ENCODE peak calls at places on chromosomes 13 and 19, in ten cellular contexts. One of them, this sample, is unnamed.

GRCh38 chr19:4851551-4852290 is 15.7 kb downstream of the PLIN3 start:
- DNase-seq in neural progenitor cell: peak; percentile 71
- DNase-seq in CD8-positive, alpha-beta memory T cell: peak; percentile 67
- DNase-seq in transverse colon: peak; percentile 70
- DNase-seq in brain microvascular endothelial cell: peak; percentile 32
- DNase-seq in stomach: peak; percentile 72
- DNase-seq in mesenchymal stem cell: peak; percentile 59
- DNase-seq in left ventricle myocardium inferior: peak; percentile 74
- DNase-seq in A549: peak; percentile 52
- DNase-seq in H9: peak; percentile 89
- DNase-seq in this sample: peak; percentile 82

GRCh38 chr19:16343156-16343555 is 18.5 kb downstream of the KLF2 start:
- DNase-seq in neural progenitor cell: no peak
- DNase-seq in CD8-positive, alpha-beta memory T cell: no peak
- DNase-seq in transverse colon: no peak
- DNase-seq in brain microvascular endothelial cell: no peak
- DNase-seq in stomach: no peak
- DNase-seq in mesenchymal stem cell: no peak
- DNase-seq in left ventricle myocardium inferior: no peak
- DNase-seq in A549: no peak
- DNase-seq in H9: no peak
- DNase-seq in this sample: no peak

GRCh38 chr13:31686660-31687430 is 52.5 kb upstream of the RXFP2 start:
- DNase-seq in neural progenitor cell: no peak
- DNase-seq in CD8-positive, alpha-beta memory T cell: no peak
- DNase-seq in transverse colon: no peak
- DNase-seq in brain microvascular endothelial cell: no peak
- DNase-seq in stomach: no peak
- DNase-seq in mesenchymal stem cell: no peak
- DNase-seq in left ventricle myocardium inferior: no peak
- DNase-seq in A549: no peak
- DNase-seq in H9: no peak
- DNase-seq in this sample: no peak

GRCh38 chr19:6632002-6632621 is 37.8 kb downstream of the TNFSF14 start:
- DNase-seq in neural progenitor cell: peak; percentile 86
- DNase-seq in CD8-positive, alpha-beta memory T cell: peak; percentile 79
- DNase-seq in transverse colon: peak; percentile 77
- DNase-seq in brain microvascular endothelial cell: peak; percentile 64
- DNase-seq in stomach: peak; percentile 72
- DNase-seq in mesenchymal stem cell: peak; percentile 57
- DNase-seq in left ventricle myocardium inferior: no peak
- DNase-seq in A549: peak; percentile 25
- DNase-seq in H9: peak; percentile 55
- DNase-seq in this sample: peak; percentile 75

GRCh38 chr13:27293873-27294515 is 23.4 kb downstream of the RASL11A start:
- DNase-seq in neural progenitor cell: no peak
- DNase-seq in CD8-positive, alpha-beta memory T cell: peak; percentile 50
- DNase-seq in transverse colon: no peak
- DNase-seq in brain microvascular endothelial cell: no peak
- DNase-seq in stomach: no peak
- DNase-seq in mesenchymal stem cell: no peak
- DNase-seq in left ventricle myocardium inferior: no peak
- DNase-seq in A549: no peak
- DNase-seq in H9: no peak
- DNase-seq in this sample: no peak

GRCh38 chr13:73556902-73557301 is 498.1 kb downstream of the KLF5 start:
- DNase-seq in neural progenitor cell: no peak
- DNase-seq in CD8-positive, alpha-beta memory T cell: no peak
- DNase-seq in transverse colon: no peak
- DNase-seq in brain microvascular endothelial cell: no peak
- DNase-seq in stomach: no peak
- DNase-seq in mesenchymal stem cell: no peak
- DNase-seq in left ventricle myocardium inferior: no peak
- DNase-seq in A549: no peak
- DNase-seq in H9: no peak
- DNase-seq in this sample: no peak

GRCh38 chr19:1001538-1002166 is 1.4 kb downstream of the GRIN3B start:
- DNase-seq in neural progenitor cell: peak; percentile 79
- DNase-seq in CD8-positive, alpha-beta memory T cell: peak; percentile 65
- DNase-seq in transverse colon: peak; percentile 65
- DNase-seq in brain microvascular endothelial cell: no peak
- DNase-seq in stomach: peak; percentile 68
- DNase-seq in mesenchymal stem cell: peak; percentile 52
- DNase-seq in left ventricle myocardium inferior: no peak
- DNase-seq in A549: no peak
- DNase-seq in H9: peak; percentile 74
- DNase-seq in this sample: peak; percentile 72

GRCh38 chr19:53792721-53793433 is 31.2 kb downstream of the NLRP12 start:
- DNase-seq in neural progenitor cell: peak; percentile 92
- DNase-seq in CD8-positive, alpha-beta memory T cell: peak; percentile 59
- DNase-seq in transverse colon: peak; percentile 86
- DNase-seq in brain microvascular endothelial cell: peak; percentile 90
- DNase-seq in stomach: peak; percentile 88
- DNase-seq in mesenchymal stem cell: peak; percentile 71
- DNase-seq in left ventricle myocardium inferior: peak; percentile 81
- DNase-seq in A549: peak; percentile 73
- DNase-seq in H9: peak; percentile 96
- DNase-seq in this sample: peak; percentile 85

GRCh38 chr13:49399801-49400472 is 43.9 kb downstream of the CAB39L start:
- DNase-seq in neural progenitor cell: no peak
- DNase-seq in CD8-positive, alpha-beta memory T cell: no peak
- DNase-seq in transverse colon: no peak
- DNase-seq in brain microvascular endothelial cell: no peak
- DNase-seq in stomach: no peak
- DNase-seq in mesenchymal stem cell: no peak
- DNase-seq in left ventricle myocardium inferior: no peak
- DNase-seq in A549: no peak
- DNase-seq in H9: no peak
- DNase-seq in this sample: no peak

GRCh38 chr19:58181902-58182576 is 822 bp upstream of the ZNF274 start:
- DNase-seq in neural progenitor cell: peak; percentile 47
- DNase-seq in CD8-positive, alpha-beta memory T cell: peak; percentile 52
- DNase-seq in transverse colon: peak; percentile 42
- DNase-seq in brain microvascular endothelial cell: peak; percentile 39
- DNase-seq in stomach: peak; percentile 27
- DNase-seq in mesenchymal stem cell: peak; percentile 35
- DNase-seq in left ventricle myocardium inferior: peak; percentile 29
- DNase-seq in A549: peak; percentile 41
- DNase-seq in H9: peak; percentile 75
- DNase-seq in this sample: peak; percentile 72

GRCh38 chr13:33483471-33483870 is 197.9 kb upstream of the STARD13 start:
- DNase-seq in neural progenitor cell: no peak
- DNase-seq in CD8-positive, alpha-beta memory T cell: no peak
- DNase-seq in transverse colon: no peak
- DNase-seq in brain microvascular endothelial cell: no peak
- DNase-seq in stomach: no peak
- DNase-seq in mesenchymal stem cell: peak; percentile 40
- DNase-seq in left ventricle myocardium inferior: no peak
- DNase-seq in A549: no peak
- DNase-seq in H9: no peak
- DNase-seq in this sample: no peak

GRCh38 chr13:111130111-111130508 is 15.0 kb downstream of the ARHGEF7 start:
- DNase-seq in neural progenitor cell: no peak
- DNase-seq in CD8-positive, alpha-beta memory T cell: no peak
- DNase-seq in transverse colon: no peak
- DNase-seq in brain microvascular endothelial cell: no peak
- DNase-seq in stomach: no peak
- DNase-seq in mesenchymal stem cell: no peak
- DNase-seq in left ventricle myocardium inferior: no peak
- DNase-seq in A549: no peak
- DNase-seq in H9: no peak
- DNase-seq in this sample: no peak

GRCh38 chr13:45658586-45659235 is 43.2 kb upstream of the ERICH6B start:
- DNase-seq in neural progenitor cell: no peak
- DNase-seq in CD8-positive, alpha-beta memory T cell: no peak
- DNase-seq in transverse colon: no peak
- DNase-seq in brain microvascular endothelial cell: peak; percentile 55
- DNase-seq in stomach: no peak
- DNase-seq in mesenchymal stem cell: no peak
- DNase-seq in left ventricle myocardium inferior: no peak
- DNase-seq in A549: no peak
- DNase-seq in H9: no peak
- DNase-seq in this sample: no peak

DNA sequence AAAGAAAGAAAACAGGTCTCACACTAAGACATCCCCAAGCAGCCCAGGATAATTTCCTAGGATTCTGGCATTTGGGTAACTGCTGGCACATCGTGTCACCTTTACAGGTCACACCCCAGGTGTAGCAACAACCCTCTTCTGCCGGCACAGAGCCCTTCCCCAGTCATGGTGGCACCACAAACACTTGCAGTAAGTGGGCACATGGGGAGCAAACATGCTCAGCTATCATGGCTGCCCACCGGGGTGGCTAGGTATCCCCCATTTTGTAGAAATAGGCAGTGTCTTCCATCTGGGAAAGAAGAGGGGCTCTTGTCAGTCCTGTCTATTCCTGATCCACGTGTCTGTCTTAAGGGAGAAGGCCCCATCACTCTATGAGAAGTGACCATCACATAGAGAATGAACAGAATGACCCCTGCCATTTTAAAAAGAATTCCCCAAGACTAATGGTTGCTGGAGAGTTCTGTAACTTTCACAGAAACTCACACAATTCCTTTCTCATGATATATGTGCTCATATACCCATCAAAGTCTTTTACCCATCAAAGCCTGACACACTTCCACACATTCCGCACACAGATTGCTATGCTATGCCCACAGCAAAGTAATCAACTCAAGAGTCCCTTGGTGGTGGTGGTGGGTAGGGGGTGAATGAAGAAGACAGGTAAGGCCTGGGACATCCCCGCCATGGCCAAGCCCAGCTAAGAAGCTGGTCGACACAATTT is 33.3 kb downstream of the BRD4 start:
- DNase-seq in neural progenitor cell: no peak
- DNase-seq in CD8-positive, alpha-beta memory T cell: no peak
- DNase-seq in transverse colon: no peak
- DNase-seq in brain microvascular endothelial cell: no peak
- DNase-seq in stomach: no peak
- DNase-seq in mesenchymal stem cell: no peak
- DNase-seq in left ventricle myocardium inferior: no peak
- DNase-seq in A549: no peak
- DNase-seq in H9: no peak
- DNase-seq in this sample: no peak
- H3K27ac ChIP-seq in neural progenitor cell: no peak overlapping the region
- H3K27ac ChIP-seq in CD8-positive, alpha-beta memory T cell: no peak overlapping the region
- H3K27ac ChIP-seq in transverse colon: peak overlapping the region; percentile 2
- H3K27ac ChIP-seq in brain microvascular endothelial cell: peak overlapping the region; percentile 35
- H3K27ac ChIP-seq in stomach: no peak overlapping the region
- H3K27ac ChIP-seq in mesenchymal stem cell: peak overlapping the region; percentile 17
- H3K27ac ChIP-seq in left ventricle myocardium inferior: peak overlapping the region; percentile 2
- H3K27ac ChIP-seq in A549: peak overlapping the region; percentile 88
- H3K27ac ChIP-seq in H9: peak overlapping the region; percentile 37
- H3K27ac ChIP-seq in this sample: no peak overlapping the region

GRCh38 chr13:50584856-50585580 is 258.5 kb downstream of the DLEU7 start:
- DNase-seq in neural progenitor cell: peak; percentile 12
- DNase-seq in CD8-positive, alpha-beta memory T cell: no peak
- DNase-seq in transverse colon: no peak
- DNase-seq in brain microvascular endothelial cell: no peak
- DNase-seq in stomach: no peak
- DNase-seq in mesenchymal stem cell: peak; percentile 18
- DNase-seq in left ventricle myocardium inferior: no peak
- DNase-seq in A549: no peak
- DNase-seq in H9: no peak
- DNase-seq in this sample: no peak
- H3K27ac ChIP-seq in neural progenitor cell: no peak overlapping the region
- H3K27ac ChIP-seq in CD8-positive, alpha-beta memory T cell: no peak overlapping the region
- H3K27ac ChIP-seq in transverse colon: no peak overlapping the region
- H3K27ac ChIP-seq in brain microvascular endothelial cell: no peak overlapping the region
- H3K27ac ChIP-seq in stomach: no peak overlapping the region
- H3K27ac ChIP-seq in mesenchymal stem cell: no peak overlapping the region
- H3K27ac ChIP-seq in left ventricle myocardium inferior: no peak overlapping the region
- H3K27ac ChIP-seq in A549: no peak overlapping the region
- H3K27ac ChIP-seq in H9: no peak overlapping the region
- H3K27ac ChIP-seq in this sample: no peak overlapping the region

GRCh38 chr13:80337011-80337688 is 3.8 kb downstream of the SPRY2 start:
- DNase-seq in neural progenitor cell: no peak
- DNase-seq in CD8-positive, alpha-beta memory T cell: no peak
- DNase-seq in transverse colon: peak; percentile 21
- DNase-seq in brain microvascular endothelial cell: no peak
- DNase-seq in stomach: no peak
- DNase-seq in mesenchymal stem cell: no peak
- DNase-seq in left ventricle myocardium inferior: no peak
- DNase-seq in A549: no peak
- DNase-seq in H9: no peak
- DNase-seq in this sample: no peak
- H3K27ac ChIP-seq in neural progenitor cell: no peak overlapping the region
- H3K27ac ChIP-seq in CD8-positive, alpha-beta memory T cell: no peak overlapping the region
- H3K27ac ChIP-seq in transverse colon: peak overlapping the region; percentile 98
- H3K27ac ChIP-seq in brain microvascular endothelial cell: no peak overlapping the region
- H3K27ac ChIP-seq in stomach: peak overlapping the region; percentile 94
- H3K27ac ChIP-seq in mesenchymal stem cell: peak overlapping the region; percentile 51
- H3K27ac ChIP-seq in left ventricle myocardium inferior: peak overlapping the region; percentile 96
- H3K27ac ChIP-seq in A549: peak overlapping the region; percentile 94
- H3K27ac ChIP-seq in H9: no peak overlapping the region
- H3K27ac ChIP-seq in this sample: no peak overlapping the region

GRCh38 chr13:42274386-42275097 is 2.6 kb downstream of the AKAP11 start:
- DNase-seq in neural progenitor cell: no peak
- DNase-seq in CD8-positive, alpha-beta memory T cell: no peak
- DNase-seq in transverse colon: no peak
- DNase-seq in brain microvascular endothelial cell: no peak
- DNase-seq in stomach: no peak
- DNase-seq in mesenchymal stem cell: no peak
- DNase-seq in left ventricle myocardium inferior: no peak
- DNase-seq in A549: no peak
- DNase-seq in H9: no peak
- DNase-seq in this sample: no peak

GRCh38 chr13:42272115-42272756 is at the start of gene AKAP11:
- DNase-seq in neural progenitor cell: peak; percentile 84
- DNase-seq in CD8-positive, alpha-beta memory T cell: peak; percentile 59
- DNase-seq in transverse colon: peak; percentile 51
- DNase-seq in brain microvascular endothelial cell: peak; percentile 24
- DNase-seq in stomach: peak; percentile 45
- DNase-seq in mesenchymal stem cell: peak; percentile 74
- DNase-seq in left ventricle myocardium inferior: peak; percentile 44
- DNase-seq in A549: peak; percentile 5
- DNase-seq in H9: no peak
- DNase-seq in this sample: peak; percentile 29

GRCh38 chr13:42270857-42271215 is 1.1 kb upstream of the AKAP11 start:
- DNase-seq in neural progenitor cell: no peak
- DNase-seq in CD8-positive, alpha-beta memory T cell: no peak
- DNase-seq in transverse colon: no peak
- DNase-seq in brain microvascular endothelial cell: no peak
- DNase-seq in stomach: no peak
- DNase-seq in mesenchymal stem cell: no peak
- DNase-seq in left ventricle myocardium inferior: no peak
- DNase-seq in A549: no peak
- DNase-seq in H9: no peak
- DNase-seq in this sample: no peak

GRCh38 chr13:42271337-42272114 is 426 bp upstream of the AKAP11 start:
- DNase-seq in neural progenitor cell: peak; percentile 99
- DNase-seq in CD8-positive, alpha-beta memory T cell: peak; percentile 95
- DNase-seq in transverse colon: peak; percentile 94
- DNase-seq in brain microvascular endothelial cell: peak; percentile 98
- DNase-seq in stomach: peak; percentile 90
- DNase-seq in mesenchymal stem cell: peak; percentile 98
- DNase-seq in left ventricle myocardium inferior: peak; percentile 91
- DNase-seq in A549: peak; percentile 85
- DNase-seq in H9: peak; percentile 97
- DNase-seq in this sample: peak; percentile 92

DNA sequence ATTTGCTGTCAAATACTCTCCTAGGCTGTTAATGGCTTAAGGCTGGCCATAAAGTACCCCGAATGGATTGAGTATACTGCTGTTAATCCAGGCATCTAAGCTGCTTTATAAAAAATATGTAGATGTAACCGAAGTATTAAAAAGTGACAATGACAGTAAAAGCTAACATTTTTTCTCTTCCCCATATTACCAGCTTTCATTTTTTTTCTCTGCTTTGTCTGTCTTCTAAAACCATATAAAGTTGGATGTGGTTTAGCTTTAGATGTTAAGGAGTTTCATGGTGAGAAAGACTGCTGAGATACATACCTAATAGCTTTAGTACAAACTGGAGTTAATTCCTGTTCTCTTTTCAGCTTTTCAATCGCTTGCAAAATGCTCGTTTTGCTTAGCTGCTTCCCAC is 824 bp downstream of the AKAP11 start:
- DNase-seq in neural progenitor cell: no peak
- DNase-seq in CD8-positive, alpha-beta memory T cell: peak; percentile 46
- DNase-seq in transverse colon: no peak
- DNase-seq in brain microvascular endothelial cell: no peak
- DNase-seq in stomach: no peak
- DNase-seq in mesenchymal stem cell: no peak
- DNase-seq in left ventricle myocardium inferior: no peak
- DNase-seq in A549: no peak
- DNase-seq in H9: no peak
- DNase-seq in this sample: no peak
- H3K27ac ChIP-seq in neural progenitor cell: no peak overlapping the region
- H3K27ac ChIP-seq in CD8-positive, alpha-beta memory T cell: peak overlapping the region; percentile 57
- H3K27ac ChIP-seq in transverse colon: peak overlapping the region; percentile 90
- H3K27ac ChIP-seq in brain microvascular endothelial cell: peak overlapping the region; percentile 87
- H3K27ac ChIP-seq in stomach: peak overlapping the region; percentile 92
- H3K27ac ChIP-seq in mesenchymal stem cell: peak overlapping the region; percentile 58
- H3K27ac ChIP-seq in left ventricle myocardium inferior: peak overlapping the region; percentile 91
- H3K27ac ChIP-seq in A549: peak overlapping the region; percentile 87
- H3K27ac ChIP-seq in H9: no peak overlapping the region
- H3K27ac ChIP-seq in this sample: no peak overlapping the region